ENCODE peak calls at places on chromosomes 4 and X, in seven cellular contexts. N is endodermal cell, Z is transverse colon, T is BE2C, G is thoracic aorta, A is psoas muscle, J is cardiac muscle cell. K is an unnamed sample.

GRCh38 chr4:143700060-143700419 is 435 bp downstream of the FREM3 start:
- DNase-seq in Z (no peak), T (no peak), A (peak; percentile 59), N (peak; percentile 76), G (no peak), J (peak; percentile 25), K (no peak)

GRCh38 chrX:119655125-119655524 is 37.8 kb downstream of the SEPTIN6 start:
- DNase-seq in T (peak; percentile 67), A (no peak), Z (no peak), G (no peak), J (peak; percentile 91), N (no peak), K (peak; percentile 72)

GRCh38 chr4:108188770-108189169 is 20.0 kb upstream of the LEF1 start:
- DNase-seq in A (no peak), Z (no peak), J (no peak), N (no peak), T (no peak), G (no peak), K (no peak)

GRCh38 chrX:107565916-107566602 is 62.3 kb upstream of the PRPS1 start:
- DNase-seq in T (peak; percentile 9), A (no peak), J (peak; percentile 53), Z (no peak), N (peak; percentile 90), G (no peak), K (peak; percentile 64)

GRCh38 chrX:12700745-12701144 is 90.5 kb upstream of the PRPS2 start:
- DNase-seq in A (no peak), T (no peak), G (no peak), N (no peak), J (no peak), Z (no peak), K (no peak)

GRCh38 chr4:118353452-118353851 is 649 bp upstream of the PRSS12 start:
- DNase-seq in T (no peak), N (peak; percentile 55), G (no peak), Z (no peak), J (no peak), A (no peak), K (no peak)

GRCh38 chr4:184598753-184599491 is 50.3 kb downstream of the CASP3 start:
- DNase-seq in G (no peak), J (peak; percentile 93), A (no peak), N (no peak), Z (no peak), T (no peak), K (no peak)

GRCh38 chr4:89299153-89299789 is 8.3 kb downstream of the GPRIN3 start:
- DNase-seq in A (no peak), Z (no peak), T (no peak), G (no peak), N (no peak), J (no peak), K (no peak)

GRCh38 chrX:130118396-130118795 is 8.1 kb upstream of the ELF4 start:
- DNase-seq in N (no peak), Z (no peak), J (peak; percentile 86), T (no peak), G (no peak), A (no peak), K (peak; percentile 60)

GRCh38 chrX:9327747-9328145 is 137.1 kb upstream of the TBL1X start:
- DNase-seq in T (no peak), G (no peak), N (no peak), J (peak; percentile 67), A (no peak), Z (no peak), K (no peak)

GRCh38 chr4:165971941-165972340 is 98.9 kb downstream of the TLL1 start:
- DNase-seq in N (no peak), Z (no peak), T (no peak), J (no peak), A (no peak), G (no peak), K (peak; percentile 91)

GRCh38 chrX:136909119-136909705 is 28.7 kb upstream of the RBMX start:
- DNase-seq in G (peak; percentile 32), T (peak; percentile 83), Z (peak; percentile 84), J (peak; percentile 84), N (peak; percentile 89), A (peak; percentile 89), K (peak; percentile 49)

GRCh38 chr4:89161841-89162240 is 50.5 kb downstream of the TIGD2 start:
- DNase-seq in G (no peak), T (no peak), J (no peak), Z (no peak), N (no peak), A (no peak), K (peak; percentile 27)

GRCh38 chr4:1347410-1347864 is 429 bp downstream of the UVSSA start:
- DNase-seq in T (peak; percentile 73), J (peak; percentile 93), A (peak; percentile 88), G (peak; percentile 51), N (peak; percentile 82), Z (peak; percentile 76), K (peak; percentile 44)

GRCh38 chr4:140856692-140857091 is 100.5 kb upstream of the TBC1D9 start:
- DNase-seq in A (peak; percentile 47), J (peak; percentile 74), T (no peak), Z (no peak), G (no peak), N (peak; percentile 89), K (peak; percentile 93)

GRCh38 chrX:108028854-108029253 is 16.0 kb upstream of the VSIG1 start:
- DNase-seq in G (no peak), A (no peak), N (no peak), J (peak; percentile 26), T (no peak), Z (no peak), K (no peak)

GRCh38 chr4:94332983-94333590 is 9.5 kb downstream of the HPGDS start:
- DNase-seq in J (peak; percentile 31), N (peak; percentile 72), Z (no peak), T (no peak), G (no peak), A (no peak), K (no peak)

GRCh38 chr4:6008092-6008551 is 10.1 kb downstream of the C4orf50 start:
- DNase-seq in T (no peak), Z (no peak), N (peak; percentile 86), G (no peak), J (no peak), A (no peak), K (no peak)
- TF ChIP-seq CTCF in T (no peak), Z (no peak), N (peak; percentile 73), G (no peak), J (no peak), A (no peak), K (no peak)

GRCh38 chrX:48826876-48827653 is 752 bp downstream of the ERAS start:
- DNase-seq in T (no peak), N (peak; percentile 69), J (no peak), A (no peak), G (no peak), Z (no peak), K (no peak)

GRCh38 chrX:48824066-48824465 is 2.2 kb upstream of the ERAS start:
- DNase-seq in Z (no peak), J (no peak), G (no peak), T (no peak), N (no peak), A (no peak), K (no peak)

GRCh38 chrX:48829016-48829735 is 2.9 kb downstream of the ERAS start:
- DNase-seq in G (no peak), J (no peak), T (no peak), Z (no peak), A (no peak), N (no peak), K (no peak)

GRCh38 chrX:48826135-48826875 is at the start of gene ERAS:
- DNase-seq in J (no peak), G (no peak), N (no peak), A (no peak), Z (no peak), T (no peak), K (no peak)

GRCh38 chrX:48827654-48827968 is 1.3 kb downstream of the ERAS start:
- DNase-seq in J (no peak), G (no peak), Z (no peak), A (no peak), T (no peak), N (no peak), K (no peak)
- H3K4me3 ChIP-seq in J (no peak overlapping the region), G (no peak overlapping the region), Z (no peak overlapping the region), A (no peak overlapping the region), T (no peak overlapping the region), N (no peak overlapping the region), K (no peak overlapping the region)

DNA sequence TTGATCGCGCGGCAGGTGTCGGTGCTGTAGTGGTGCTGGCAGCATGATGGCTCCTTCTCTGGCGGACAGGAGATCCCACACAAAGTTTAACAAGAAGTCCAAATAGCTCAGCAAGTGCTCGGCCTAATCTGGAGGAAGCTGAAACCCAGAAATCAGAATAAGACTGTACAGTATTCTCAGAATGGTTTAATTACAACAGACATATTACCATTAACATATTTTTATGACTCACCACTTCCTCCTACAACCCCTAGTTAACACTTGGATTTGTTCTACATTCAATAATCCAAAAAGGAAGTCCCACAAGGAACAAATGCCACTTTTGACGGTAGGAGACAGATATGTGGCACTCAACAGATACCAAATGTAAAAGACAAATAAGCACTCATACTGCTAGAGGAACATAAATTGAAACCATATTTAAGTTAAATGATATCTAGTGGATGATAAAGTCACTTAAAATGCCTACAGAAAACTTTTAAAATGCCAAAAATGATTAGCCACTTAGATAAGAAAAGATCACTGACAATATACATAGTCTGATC is 91.2 kb downstream of the HUWE1 start:
- DNase-seq in A (no peak), J (no peak), G (no peak), N (no peak), T (no peak), Z (no peak), K (no peak)
- H3K36me3 ChIP-seq in A (peaks cover 91% of the 10 kb centered on the region), J (peaks cover 44% of the 10 kb centered on the region), G (peaks cover 30% of the 10 kb centered on the region), N (peaks cover 81% of the 10 kb centered on the region), T (peaks cover 73% of the 10 kb centered on the region), Z (no peaks in the 10 kb centered on the region), K (peaks cover 5% of the 10 kb centered on the region)

DNA sequence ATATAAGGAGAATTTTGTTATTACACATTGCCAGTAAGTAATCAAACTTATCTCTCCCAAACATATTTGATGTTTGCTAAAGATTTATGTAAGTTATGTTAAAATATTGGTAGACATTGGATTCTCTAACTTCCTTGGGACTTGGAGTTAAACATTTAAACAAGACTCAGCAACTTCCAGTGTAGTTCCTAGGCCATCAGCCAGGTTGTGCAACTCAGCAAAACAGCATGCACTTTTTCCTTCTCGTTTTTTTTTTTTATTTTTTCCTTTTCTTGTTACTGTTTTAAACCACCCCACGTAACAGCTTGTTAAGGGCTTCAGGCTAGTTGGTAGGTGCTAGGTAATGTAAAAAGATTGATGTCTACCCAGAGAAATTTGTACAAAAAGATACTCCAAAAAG is 510.4 kb downstream of the ANKRD50 start:
- DNase-seq in G (no peak), J (peak; percentile 78), N (no peak), Z (no peak), A (no peak), T (no peak), K (peak; percentile 33)
- TF ChIP-seq CTCF in G (peak; percentile 45), J (peak; percentile 31), N (peak; percentile 52), Z (no peak), A (no peak), T (no peak), K (peak; percentile 18)